ENCODE peak calls at places on chromosomes 11 and 22, in ten cellular contexts. W is EL; A is head of caudate nucleus; K is RWPE2; C is effector memory CD4-positive, alpha-beta T cell; J is ELR; R is PC-9; G is stimulated activated CD4-positive, alpha-beta T cell treated with anti-CD3 and anti-CD28 coated beads, Interleukin-4, amount 100 ng/mL, for 48 hours; L is NCI-H526 treated with DMSO at 0.1 percent for 48 hours; O is breast epithelium. H is an unnamed sample.

GRCh38 chr22:35743466-35743865 is 25.8 kb downstream of the APOL5 start:
- DNase-seq in A (no peak), R (no peak), L (no peak), J (peak), G (no peak), K (no peak), C (no peak), O (no peak), W (peak), H (no peak)

GRCh38 chr11:109605006-109605405 is 183.0 kb downstream of the C11orf87 start:
- DNase-seq in O (no peak), G (no peak), R (no peak), W (no peak), J (no peak), L (no peak), C (no peak), A (no peak), K (no peak), H (no peak)

GRCh38 chr22:24592144-24592845 is 578 bp downstream of the LRRC75B start:
- DNase-seq in C (no peak), J (peak), R (no peak), A (no peak), O (no peak), L (no peak), K (no peak), G (no peak), W (peak), H (no peak)

GRCh38 chr11:66373261-66373660 is 1.7 kb upstream of the SLC29A2 start:
- DNase-seq in J (no peak), L (no peak), W (no peak), A (no peak), R (no peak), K (no peak), O (no peak), G (no peak), C (no peak), H (no peak)

GRCh38 chr22:38754247-38755154 is 1.3 kb downstream of the SUN2 start:
- DNase-seq in R (peak), W (peak), L (peak), C (no peak), A (peak), J (peak), K (no peak), O (peak), G (no peak), H (peak)

GRCh38 chr11:112128483-112129121 is 35.3 kb downstream of the IL18 start:
- DNase-seq in O (peak), L (no peak), A (peak), G (no peak), R (peak), C (no peak), W (peak), K (peak), J (peak), H (peak)

GRCh38 chr22:39995346-39996252 is 845 bp downstream of the FAM83F start:
- DNase-seq in L (no peak), C (no peak), G (no peak), K (no peak), W (no peak), A (no peak), J (no peak), R (no peak), O (no peak), H (no peak)

GRCh38 chr11:95832763-95833162 is 42.5 kb downstream of the CEP57 start:
- DNase-seq in A (no peak), L (no peak), W (peak), R (no peak), K (no peak), J (peak), C (no peak), G (no peak), O (no peak), H (no peak)

GRCh38 chr22:46931881-46932280 is 169.4 kb downstream of the TBC1D22A start:
- DNase-seq in L (no peak), G (no peak), W (peak), R (no peak), J (peak), C (no peak), A (no peak), O (no peak), K (no peak), H (no peak)

GRCh38 chr11:32173435-32173834 is 82.6 kb downstream of the RCN1 start:
- DNase-seq in O (peak), L (peak), W (peak), J (peak), R (no peak), G (no peak), A (peak), K (no peak), C (no peak), H (peak)

GRCh38 chr11:9231848-9232177 is 33.3 kb downstream of the DENND5A start:
- DNase-seq in W (peak), K (no peak), J (no peak), G (no peak), A (no peak), O (no peak), R (no peak), C (no peak), L (no peak), H (peak)

GRCh38 chr11:63262562-63262961 is 19.2 kb upstream of the SLC22A25 start:
- DNase-seq in J (no peak), R (no peak), A (no peak), G (no peak), L (no peak), C (no peak), O (no peak), W (no peak), K (no peak), H (no peak)

GRCh38 chr22:23282089-23282501 is 101.8 kb downstream of the BCR start:
- DNase-seq in W (peak), G (no peak), K (peak), J (peak), C (no peak), L (no peak), A (peak), R (peak), O (peak), H (no peak)

GRCh38 chr22:24402460-24403192 is 24.8 kb upstream of the ADORA2A start:
- DNase-seq in C (no peak), A (no peak), L (no peak), R (peak), O (peak), G (no peak), W (peak), J (peak), K (no peak), H (no peak)